ENCODE peak calls at places on chromosomes 13 and 19, in eight cellular contexts. K is neural progenitor cell, S is upper lobe of right lung, R is NCI-H524, M is K562, P is HS-27A, O is epithelial cell of esophagus, J is amygdala. T is an unnamed sample.
A peak's percentile ranks its signal among the peaks of the same experiment; 100 is the strongest.

GRCh38 chr19:30128211-30128610 is 186.2 kb downstream of the URI1 start:
- DNase-seq in K (no peak), S (no peak), R (no peak), M (no peak), P (no peak), O (no peak), J (no peak), T (no peak)

GRCh38 chr13:112066624-112067004 is 335 bp upstream of the SOX1 start:
- DNase-seq in K (peak; percentile 94), S (no peak), R (peak; percentile 87), M (no peak), P (no peak), O (peak; percentile 17), J (peak; percentile 44), T (no peak)

GRCh38 chr19:3547301-3547731 is 8.3 kb downstream of the TEKTIP1 start:
- DNase-seq in K (peak; percentile 27), S (no peak), R (peak; percentile 27), M (no peak), P (no peak), O (no peak), J (no peak), T (no peak)

GRCh38 chr19:28037186-28037585 is 1175.8 kb downstream of the UQCRFS1 start:
- DNase-seq in K (no peak), S (no peak), R (no peak), M (no peak), P (no peak), O (no peak), J (no peak), T (no peak)

GRCh38 chr19:31102674-31103073 is 246.6 kb downstream of the TSHZ3 start:
- DNase-seq in K (no peak), S (no peak), R (no peak), M (no peak), P (no peak), O (no peak), J (no peak), T (no peak)

GRCh38 chr19:5651361-5651760 is 28.5 kb downstream of the SAFB start:
- DNase-seq in K (no peak), S (no peak), R (no peak), M (no peak), P (no peak), O (no peak), J (no peak), T (no peak)

GRCh38 chr13:110520431-110521295 is 40.9 kb downstream of the RAB20 start:
- DNase-seq in K (no peak), S (peak; percentile 89), R (peak; percentile 54), M (no peak), P (no peak), O (no peak), J (peak; percentile 82), T (no peak)

GRCh38 chr19:18709546-18709945 is 26.1 kb downstream of the CRTC1 start:
- DNase-seq in K (no peak), S (no peak), R (no peak), M (no peak), P (no peak), O (no peak), J (no peak), T (no peak)

GRCh38 chr19:54190942-54191670 is at the start of gene TSEN34:
- DNase-seq in K (peak; percentile 92), S (peak; percentile 95), R (peak; percentile 92), M (peak; percentile 83), P (no peak), O (peak; percentile 86), J (peak; percentile 89), T (peak; percentile 78)

GRCh38 chr13:110391273-110391672 is 84.2 kb downstream of the COL4A2 start:
- DNase-seq in K (no peak), S (no peak), R (no peak), M (no peak), P (no peak), O (no peak), J (no peak), T (no peak)

GRCh38 chr13:100484708-100485107 is 103.9 kb downstream of the GGACT start:
- DNase-seq in K (no peak), S (no peak), R (no peak), M (no peak), P (no peak), O (no peak), J (no peak), T (no peak)

GRCh38 chr19:50173144-50173543 is 10.1 kb upstream of the IZUMO2 start:
- DNase-seq in K (no peak), S (no peak), R (no peak), M (no peak), P (no peak), O (no peak), J (no peak), T (no peak)

GRCh38 chr19:10390652-10391286 is 10.4 kb upstream of the TYK2 start:
- DNase-seq in K (peak; percentile 81), S (peak; percentile 77), R (peak; percentile 71), M (peak; percentile 75), P (no peak), O (peak; percentile 85), J (peak; percentile 20), T (peak; percentile 71)

GRCh38 chr19:873084-874019 is 13.9 kb downstream of the CFD start:
- DNase-seq in K (peak; percentile 62), S (peak; percentile 81), R (no peak), M (peak; percentile 80), P (no peak), O (peak; percentile 43), J (no peak), T (peak; percentile 74)

GRCh38 chr13:29835280-29836061 is 14.9 kb downstream of the UBL3 start:
- DNase-seq in K (no peak), S (no peak), R (no peak), M (no peak), P (no peak), O (no peak), J (no peak), T (no peak)

GRCh38 chr13:67620665-67621064 is 390.5 kb upstream of the PCDH9 start:
- DNase-seq in K (no peak), S (no peak), R (no peak), M (no peak), P (no peak), O (no peak), J (no peak), T (no peak)

GRCh38 chr19:10517760-10518443 is 655 bp upstream of the S1PR5 start:
- DNase-seq in K (peak; percentile 39), S (no peak), R (peak; percentile 34), M (peak; percentile 62), P (no peak), O (peak; percentile 38), J (peak; percentile 55), T (no peak)

GRCh38 chr13:99677388-99677951 is 176.2 kb downstream of the TM9SF2 start:
- DNase-seq in K (no peak), S (no peak), R (no peak), M (no peak), P (no peak), O (no peak), J (no peak), T (no peak)

GRCh38 chr19:49557641-49558325 is 22.6 kb downstream of the NOSIP start:
- DNase-seq in K (no peak), S (no peak), R (no peak), M (no peak), P (no peak), O (no peak), J (no peak), T (no peak)

GRCh38 chr19:55675661-55676354 is 782 bp downstream of the EPN1 start:
- DNase-seq in K (no peak), S (no peak), R (no peak), M (no peak), P (no peak), O (no peak), J (no peak), T (no peak)

GRCh38 chr19:44684892-44685847 is 13.8 kb upstream of the CEACAM16 start:
- DNase-seq in K (peak; percentile 28), S (no peak), R (no peak), M (peak; percentile 47), P (peak; percentile 83), O (peak; percentile 74), J (no peak), T (peak; percentile 78)

GRCh38 chr19:36489920-36490415 is 607 bp upstream of the ZNF566 start:
- DNase-seq in K (peak; percentile 96), S (no peak), R (peak; percentile 98), M (peak; percentile 90), P (no peak), O (peak; percentile 91), J (no peak), T (peak; percentile 93)

GRCh38 chr19:48636859-48637448 is at the start of gene DBP:
- DNase-seq in K (no peak), S (peak; percentile 88), R (peak; percentile 84), M (no peak), P (no peak), O (no peak), J (no peak), T (no peak)

GRCh38 chr19:38389101-38389925 is 816 bp downstream of the SPRED3 start:
- DNase-seq in K (peak; percentile 72), S (no peak), R (no peak), M (no peak), P (peak; percentile 76), O (peak; percentile 73), J (peak; percentile 20), T (peak; percentile 36)

GRCh38 chr19:4044927-4045557 is 21.7 kb downstream of the ZBTB7A start:
- DNase-seq in K (no peak), S (no peak), R (no peak), M (no peak), P (no peak), O (no peak), J (no peak), T (peak; percentile 47)

GRCh38 chr13:27171830-27172494 is 351 bp upstream of the USP12 start:
- DNase-seq in K (peak; percentile 96), S (peak; percentile 98), R (peak; percentile 95), M (peak; percentile 81), P (no peak), O (peak; percentile 92), J (peak; percentile 85), T (peak; percentile 98)

GRCh38 chr19:36182612-36183454 is 30.6 kb upstream of the COX7A1 start:
- DNase-seq in K (peak; percentile 23), S (no peak), R (no peak), M (no peak), P (no peak), O (peak; percentile 56), J (no peak), T (no peak)